ENCODE peak calls at places on chromosome 19, in five cellular contexts. P is SHP77, S is GM23338, H is HFF-Myc, G is activated gamma-delta T cell treated with Interleukin-2 at 50 U/mL for 16 hours. L is an unnamed sample.
A peak's percentile ranks its signal among the peaks of the same experiment; 100 is the strongest.

GRCh38 chr19:4557971-4558941 is 1.2 kb downstream of the SEMA6B start:
- DNase-seq in P (no peak), S (peak; percentile 67), H (no peak), G (peak; percentile 17), L (peak; percentile 62)

GRCh38 chr19:46932346-46932745 is 71.5 kb downstream of the ARHGAP35 start:
- DNase-seq in P (no peak), S (no peak), H (no peak), G (no peak), L (no peak)

GRCh38 chr19:17624314-17624991 is 63.7 kb downstream of the UNC13A start:
- DNase-seq in P (no peak), S (no peak), H (no peak), G (no peak), L (no peak)

GRCh38 chr19:31269425-31270127 is 79.7 kb downstream of the TSHZ3 start:
- DNase-seq in P (no peak), S (no peak), H (no peak), G (no peak), L (no peak)

GRCh38 chr19:46049597-46049996 is 8.8 kb upstream of the IGFL4 start:
- DNase-seq in P (peak; percentile 18), S (peak; percentile 89), H (no peak), G (no peak), L (peak; percentile 89)

GRCh38 chr19:30447276-30447870 is 75.2 kb downstream of the ZNF536 start:
- DNase-seq in P (no peak), S (no peak), H (no peak), G (no peak), L (peak; percentile 17)

GRCh38 chr19:40110570-40110969 is 19.8 kb upstream of the ZNF780A start:
- DNase-seq in P (no peak), S (no peak), H (no peak), G (no peak), L (no peak)

GRCh38 chr19:6564393-6564792 is 26.6 kb downstream of the CD70 start:
- DNase-seq in P (no peak), S (peak; percentile 44), H (no peak), G (no peak), L (peak; percentile 30)

GRCh38 chr19:18612051-18612771 is 459 bp upstream of the TMEM59L start:
- DNase-seq in P (no peak), S (peak; percentile 53), H (no peak), G (no peak), L (no peak)